ENCODE peak calls at places on chromosomes 7 and 10, in four cellular contexts. S is prostate gland, K is tibial artery, U is suprapubic skin. W is an unnamed sample.

GRCh38 chr7:126790763-126791162 is 462.0 kb downstream of the GRM8 start:
- DNase-seq in K (no peak), U (no peak), S (no peak), W (no peak)

GRCh38 chr10:28291881-28292297 is 11.0 kb downstream of the MPP7 start:
- DNase-seq in K (no peak), U (no peak), S (no peak), W (no peak)

GRCh38 chr7:16982640-16983103 is 100.9 kb upstream of the AGR3 start:
- DNase-seq in U (no peak), S (no peak), K (no peak), W (peak; percentile 37)

GRCh38 chr10:33571616-33572015 is 237.1 kb upstream of the NRP1 start:
- DNase-seq in S (no peak), U (no peak), K (no peak), W (no peak)

GRCh38 chr7:169165-169853 is 23.1 kb upstream of the FAM20C start:
- DNase-seq in U (peak; percentile 25), S (no peak), K (no peak), W (no peak)

GRCh38 chr7:151485006-151485732 is 34.5 kb downstream of the RHEB start:
- DNase-seq in U (no peak), S (no peak), K (no peak), W (no peak)

GRCh38 chr10:23173549-23174074 is 18.5 kb upstream of the PTF1A start:
- DNase-seq in K (no peak), U (no peak), S (no peak), W (no peak)

GRCh38 chr7:50208335-50208982 is 96.1 kb upstream of the IKZF1 start:
- DNase-seq in U (no peak), K (no peak), S (no peak), W (no peak)

GRCh38 chr10:44387853-44388251 is 3.0 kb upstream of the CXCL12 start:
- DNase-seq in S (no peak), U (peak; percentile 50), K (peak; percentile 15), W (no peak)

GRCh38 chr7:158015403-158016116 is 572.1 kb downstream of the PTPRN2 start:
- DNase-seq in K (peak; percentile 12), U (peak; percentile 40), S (no peak), W (no peak)
- H3K4me1 ChIP-seq in K (peaks cover 3% of the 10 kb centered on the region), U (peaks cover 21% of the 10 kb centered on the region), S (no peaks in the 10 kb centered on the region), W (peaks cover 13% of the 10 kb centered on the region)

GRCh38 chr10:79984851-79985250 is 35.9 kb upstream of the SFTPD start:
- DNase-seq in U (no peak), S (no peak), K (no peak), W (no peak)

GRCh38 chr10:79983286-79983909 is 34.5 kb upstream of the SFTPD start:
- DNase-seq in K (no peak), S (no peak), U (no peak), W (no peak)

GRCh38 chr10:79982486-79982800 is 33.5 kb upstream of the SFTPD start:
- DNase-seq in K (no peak), S (no peak), U (no peak), W (no peak)

GRCh38 chr10:79982861-79983260 is 34.0 kb upstream of the SFTPD start:
- DNase-seq in U (no peak), K (no peak), S (no peak), W (no peak)

GRCh38 chr10:79985481-79986072 is 36.7 kb upstream of the SFTPD start:
- DNase-seq in U (no peak), S (no peak), K (no peak), W (no peak)
- H3K27ac ChIP-seq in U (no peak overlapping the region), S (no peak overlapping the region), K (no peak overlapping the region), W (no peak overlapping the region)

DNA sequence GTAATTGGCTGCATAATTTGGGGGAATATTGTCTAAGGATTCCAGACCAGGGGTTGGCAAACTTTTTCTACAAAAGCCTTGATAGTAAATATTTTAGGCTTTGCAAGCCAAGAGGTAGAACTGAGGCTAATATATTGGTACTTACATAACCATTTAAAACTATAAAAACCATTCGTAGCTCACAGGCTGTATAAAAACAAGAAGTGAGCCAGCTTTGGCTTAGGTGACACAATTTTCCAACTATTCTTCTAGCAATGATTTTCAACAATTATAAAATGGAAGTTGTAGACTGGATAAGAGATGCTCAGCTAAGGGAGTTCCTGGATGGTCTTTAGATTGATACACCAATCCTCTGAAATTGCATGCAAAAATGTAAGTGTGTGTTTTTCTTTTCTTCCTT is 1.4 kb downstream of the GPR141 start:
- DNase-seq in U (no peak), S (no peak), K (no peak), W (no peak)
- H3K4me1 ChIP-seq in U (no peaks in the 10 kb centered on the region), S (no peaks in the 10 kb centered on the region), K (no peaks in the 10 kb centered on the region), W (no peaks in the 10 kb centered on the region)

GRCh38 chr7:158240801-158241200 is 346.8 kb downstream of the PTPRN2 start:
- DNase-seq in K (no peak), S (no peak), U (no peak), W (no peak)

GRCh38 chr7:158237672-158238335 is 349.8 kb downstream of the PTPRN2 start:
- DNase-seq in U (no peak), K (no peak), S (no peak), W (no peak)

GRCh38 chr7:158236400-158236799 is 351.2 kb downstream of the PTPRN2 start:
- DNase-seq in U (no peak), K (no peak), S (no peak), W (no peak)

GRCh38 chr7:158239290-158239981 is 348.2 kb downstream of the PTPRN2 start:
- DNase-seq in U (no peak), K (no peak), S (no peak), W (no peak)

DNA sequence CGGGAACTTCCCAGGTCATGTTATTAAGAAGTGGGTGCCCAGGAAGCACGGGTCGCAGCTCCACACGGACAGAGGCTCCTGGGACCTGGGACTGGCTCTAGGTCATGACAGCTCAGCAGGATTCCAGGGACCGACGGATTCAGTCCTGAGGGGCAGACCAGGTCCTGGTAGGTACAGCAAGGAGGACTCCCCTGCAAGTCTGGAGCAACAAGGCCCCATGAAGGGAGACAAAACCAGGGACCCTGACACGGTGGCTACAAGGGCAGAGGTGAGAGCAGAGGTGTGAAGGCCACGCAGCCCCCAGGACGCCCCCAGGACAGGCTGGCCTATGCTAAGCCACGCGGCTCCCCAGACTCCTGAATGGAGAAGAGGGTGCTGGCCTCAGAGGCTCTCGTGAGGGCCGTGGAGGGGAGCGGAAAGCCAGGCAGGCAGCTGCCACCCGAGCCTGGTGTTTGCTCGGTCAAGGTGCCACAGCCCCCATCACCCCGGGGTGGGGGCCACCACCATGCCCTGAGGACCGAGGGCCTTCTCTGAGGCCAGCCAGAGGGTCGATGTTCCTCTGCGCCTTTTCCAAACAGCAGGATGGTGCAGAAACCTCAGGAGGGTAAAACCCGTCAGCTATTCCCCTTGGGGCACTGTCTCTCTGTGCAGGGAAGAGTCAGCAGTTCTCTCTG is 348.9 kb downstream of the PTPRN2 start:
- DNase-seq in S (no peak), K (no peak), U (no peak), W (no peak)
- H3K27ac ChIP-seq in S (no peak overlapping the region), K (no peak overlapping the region), U (no peak overlapping the region), W (no peak overlapping the region)

GRCh38 chr10:110845756-110846620 is 25.7 kb upstream of the PDCD4 start:
- DNase-seq in U (no peak), S (peak; percentile 86), K (no peak), W (no peak)
- H3K4me1 ChIP-seq in U (peaks cover 61% of the 10 kb centered on the region), S (peaks cover 4% of the 10 kb centered on the region), K (no peaks in the 10 kb centered on the region), W (peaks cover 54% of the 10 kb centered on the region)

GRCh38 chr7:155231241-155231800 is 66.4 kb upstream of the INSIG1 start:
- DNase-seq in S (no peak), K (no peak), U (no peak), W (no peak)

GRCh38 chr7:155230169-155230593 is 67.5 kb upstream of the INSIG1 start:
- DNase-seq in S (peak; percentile 48), K (no peak), U (no peak), W (no peak)

GRCh38 chr7:155228459-155228845 is 69.2 kb upstream of the INSIG1 start:
- DNase-seq in S (no peak), K (no peak), U (no peak), W (no peak)

GRCh38 chr7:155228894-155229293 is 68.8 kb upstream of the INSIG1 start:
- DNase-seq in S (no peak), U (no peak), K (no peak), W (no peak)

DNA sequence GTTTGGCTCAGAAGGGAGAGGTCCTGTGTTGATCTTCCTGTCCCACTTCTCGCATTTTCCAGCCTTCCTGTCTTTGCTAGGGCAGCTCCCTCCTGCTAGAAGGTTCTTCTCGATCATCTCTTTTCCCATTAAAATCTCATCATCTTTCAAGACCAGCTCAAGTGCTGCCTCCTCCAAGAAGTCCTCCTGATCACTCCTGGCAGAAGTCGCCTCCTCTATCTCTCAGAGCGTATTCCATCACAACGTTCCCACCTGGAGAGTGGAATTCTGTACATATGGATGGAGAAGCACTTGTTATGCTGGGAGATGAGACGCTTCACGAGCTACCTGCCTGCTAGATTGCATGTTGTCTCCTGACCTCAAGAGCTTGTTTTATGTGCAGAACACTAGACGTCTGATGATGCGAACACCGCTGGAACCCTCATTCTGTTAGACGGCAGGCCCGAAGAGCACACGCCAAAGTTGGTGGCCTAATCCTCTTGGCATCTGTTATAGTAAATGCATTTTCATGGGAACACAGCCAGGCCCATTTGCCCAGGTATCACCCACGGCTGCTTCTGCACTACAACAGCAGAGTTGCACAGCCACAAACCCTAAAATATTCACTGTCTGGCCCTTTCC is 68.0 kb upstream of the INSIG1 start:
- DNase-seq in S (no peak), K (no peak), U (no peak), W (no peak)
- H3K27ac ChIP-seq in S (no peak overlapping the region), K (no peak overlapping the region), U (no peak overlapping the region), W (no peak overlapping the region)

GRCh38 chr7:155412416-155413253 is 45.3 kb upstream of the EN2 start:
- DNase-seq in K (no peak), U (no peak), S (peak; percentile 10), W (no peak)
- H3K4me1 ChIP-seq in K (no peaks in the 10 kb centered on the region), U (no peaks in the 10 kb centered on the region), S (no peaks in the 10 kb centered on the region), W (no peaks in the 10 kb centered on the region)

DNA sequence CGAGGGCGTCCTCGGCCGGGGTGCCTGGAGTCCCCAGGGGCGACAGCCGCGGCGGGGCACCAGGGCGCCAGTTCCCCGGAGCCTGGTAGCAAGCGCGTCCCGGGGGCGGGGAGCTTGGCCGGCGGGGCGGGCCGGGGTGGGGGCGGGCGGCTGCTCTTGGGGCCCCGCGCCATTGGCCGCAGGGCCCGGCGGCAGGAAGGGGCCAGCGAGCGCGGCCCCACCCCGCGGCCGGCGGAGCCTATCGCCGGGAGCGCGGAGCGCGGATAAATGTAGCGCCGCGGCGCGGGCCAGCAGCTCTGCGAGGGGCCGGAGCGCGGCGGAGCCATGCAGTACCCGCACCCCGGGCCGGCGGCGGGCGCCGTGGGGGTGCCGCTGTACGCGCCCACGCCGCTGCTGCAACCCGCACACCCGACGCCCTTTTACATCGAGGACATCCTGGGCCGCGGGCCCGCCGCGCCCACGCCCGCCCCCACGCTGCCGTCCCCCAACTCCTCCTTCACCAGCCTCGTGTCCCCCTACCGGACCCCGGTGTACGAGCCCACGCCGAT is at the start of gene HHEX:
- DNase-seq in S (peak; percentile 55), U (no peak), K (peak; percentile 54), W (no peak)
- H3K27ac ChIP-seq in S (peak within 1 kb of the TSS; percentile 77), U (peak within 1 kb of the TSS; percentile 73), K (peak within 1 kb of the TSS; percentile 63), W (no peak within 1 kb of the TSS)